ENCODE peak calls at places on chromosomes 7 and 10, in seven cellular contexts. X is HFFc6, R is Kasumi-1, O is lower lobe of right lung, J is omental fat pad, P is iris pigment epithelial cell, U is AG04450. M is an unnamed sample.

GRCh38 chr7:27593226-27593625 is 69.5 kb downstream of the HIBADH start:
- DNase-seq in J (no peak), U (no peak), P (peak), O (no peak), R (no peak), X (no peak), M (no peak)

GRCh38 chr7:73565675-73566342 is 8.3 kb upstream of the BCL7B start:
- DNase-seq in U (no peak), J (no peak), P (no peak), R (no peak), X (no peak), O (no peak), M (no peak)

GRCh38 chr7:132607656-132608055 is 31.4 kb upstream of the PLXNA4 start:
- DNase-seq in R (no peak), J (no peak), P (no peak), U (no peak), X (no peak), O (no peak), M (no peak)

GRCh38 chr10:5393529-5393928 is 11.1 kb downstream of the TUBAL3 start:
- DNase-seq in R (no peak), P (no peak), J (no peak), U (no peak), X (no peak), O (no peak), M (no peak)

GRCh38 chr7:78438433-78438832 is 639.9 kb downstream of the PHTF2 start:
- DNase-seq in R (no peak), O (no peak), J (no peak), U (no peak), P (no peak), X (no peak), M (no peak)

GRCh38 chr7:107219563-107220244 is 50.9 kb downstream of the HBP1 start:
- DNase-seq in O (no peak), J (no peak), X (no peak), U (no peak), P (no peak), R (no peak), M (no peak)

GRCh38 chr10:69953851-69954250 is 98.8 kb upstream of the MACROH2A2 start:
- DNase-seq in U (no peak), R (no peak), J (no peak), X (no peak), O (no peak), P (no peak), M (peak)

GRCh38 chr7:46468753-46469356 is 547.8 kb upstream of the IGFBP3 start:
- DNase-seq in J (no peak), P (peak), U (no peak), O (no peak), X (peak), R (peak), M (no peak)

GRCh38 chr7:82697897-82698296 is 254.3 kb upstream of the CACNA2D1 start:
- DNase-seq in R (no peak), J (no peak), P (peak), U (no peak), O (no peak), X (peak), M (no peak)

GRCh38 chr7:157572622-157573021 is 235.8 kb downstream of the DNAJB6 start:
- DNase-seq in U (no peak), J (no peak), O (no peak), P (no peak), R (no peak), X (no peak), M (no peak)

GRCh38 chr10:115129752-115130151 is 36.6 kb downstream of the ATRNL1 start:
- DNase-seq in U (peak), O (no peak), P (peak), X (peak), R (peak), J (no peak), M (no peak)

GRCh38 chr7:159192761-159193453 is 48.2 kb upstream of the VIPR2 start:
- DNase-seq in O (no peak), U (no peak), J (no peak), R (no peak), X (no peak), P (no peak), M (no peak)

GRCh38 chr10:122326385-122326784 is 48.1 kb upstream of the PLEKHA1 start:
- DNase-seq in U (no peak), P (no peak), X (no peak), R (no peak), J (no peak), O (no peak), M (no peak)

GRCh38 chr7:157890921-157891401 is 554.2 kb downstream of the DNAJB6 start:
- DNase-seq in P (no peak), J (no peak), X (no peak), R (no peak), U (no peak), O (no peak), M (peak)

GRCh38 chr7:1961776-1962276 is 270.9 kb downstream of the MAD1L1 start:
- DNase-seq in U (peak), R (no peak), J (no peak), P (peak), X (peak), O (no peak), M (no peak)

GRCh38 chr7:35716038-35716803 is 21.3 kb upstream of the HERPUD2 start:
- DNase-seq in O (no peak), J (no peak), P (peak), R (no peak), X (no peak), U (no peak), M (no peak)

GRCh38 chr10:75117996-75118395 is 6.5 kb downstream of the SAMD8 start:
- DNase-seq in U (no peak), P (peak), R (no peak), O (no peak), X (no peak), J (no peak), M (no peak)

GRCh38 chr7:3289996-3290395 is 11.1 kb upstream of the SDK1 start:
- DNase-seq in O (no peak), R (no peak), U (no peak), P (peak), X (no peak), J (no peak), M (no peak)

GRCh38 chr10:69513617-69514016 is 59.6 kb downstream of the NEUROG3 start:
- DNase-seq in J (no peak), P (no peak), O (no peak), X (no peak), U (no peak), R (no peak), M (no peak)

GRCh38 chr10:127155221-127155620 is 41.2 kb downstream of the INSYN2A start:
- DNase-seq in O (no peak), J (no peak), R (no peak), X (no peak), U (no peak), P (peak), M (no peak)

GRCh38 chr7:111788426-111788825 is 226.1 kb upstream of the IMMP2L start:
- DNase-seq in U (no peak), P (peak), X (no peak), R (no peak), J (no peak), O (no peak), M (no peak)

GRCh38 chr7:149880871-149881301 is 7.1 kb downstream of the ATP6V0E2 start:
- DNase-seq in X (no peak), P (no peak), O (peak), J (peak), R (no peak), U (no peak), M (peak)

GRCh38 chr7:66728571-66728970 is 12.0 kb upstream of the RABGEF1 start:
- DNase-seq in P (no peak), O (no peak), R (no peak), J (no peak), U (no peak), X (no peak), M (no peak)

GRCh38 chr7:31695856-31696255 is 8.8 kb downstream of the PPP1R17 start:
- DNase-seq in P (no peak), J (no peak), X (no peak), O (no peak), U (no peak), R (no peak), M (no peak)

GRCh38 chr10:73096452-73097304 is at the start of gene P4HA1:
- DNase-seq in X (peak), P (peak), U (peak), R (peak), O (peak), J (peak), M (peak)

GRCh38 chr10:110042181-110042580 is 34.4 kb downstream of the ADD3 start:
- DNase-seq in R (no peak), U (no peak), X (no peak), J (no peak), P (peak), O (no peak), M (no peak)

GRCh38 chr10:89090760-89091455 is 100.3 kb downstream of the FAS start:
- DNase-seq in J (no peak), P (no peak), X (peak), O (no peak), R (peak), U (no peak), M (no peak)

GRCh38 chr7:135742371-135742770 is 6.2 kb downstream of the FAM180A start:
- DNase-seq in X (no peak), R (no peak), U (no peak), P (no peak), J (no peak), O (no peak), M (no peak)

GRCh38 chr10:102382871-102383270 is 12.6 kb upstream of the NFKB2 start:
- DNase-seq in O (no peak), U (no peak), J (no peak), X (no peak), P (no peak), R (no peak), M (no peak)

GRCh38 chr10:103849212-103849877 is 6.0 kb downstream of the SH3PXD2A start:
- DNase-seq in R (no peak), O (no peak), X (no peak), U (no peak), J (no peak), P (no peak), M (no peak)

GRCh38 chr7:108063520-108063933 is 60.6 kb upstream of the LAMB1 start:
- DNase-seq in J (no peak), O (no peak), P (no peak), X (no peak), R (no peak), U (no peak), M (no peak)

GRCh38 chr7:117071597-117071996 is 118.3 kb downstream of the ST7 start:
- DNase-seq in O (no peak), U (no peak), J (no peak), R (no peak), P (no peak), X (no peak), M (no peak)

GRCh38 chr10:133143200-133143533 is 16.9 kb upstream of the KNDC1 start:
- DNase-seq in U (no peak), R (no peak), O (peak), J (peak), P (no peak), X (no peak), M (no peak)

GRCh38 chr7:23470290-23471089 is at the start of gene IGF2BP3:
- DNase-seq in U (peak), O (no peak), X (peak), J (no peak), R (peak), P (peak), M (no peak)

M was measured in upper lobe of right lung.